ENCODE peak calls at places on chromosomes 6 and 20, in four cellular contexts. L is activated naive CD8-positive, alpha-beta T cell treated with anti-CD3 and anti-CD28 coated beads, Interleukin-2, amount 50 U/mL, for 24 hours; K is ovary; X is tibial nerve. Q is an unnamed sample.

GRCh38 chr6:166395778-166396177 is 13.0 kb upstream of the MPC1 start:
- DNase-seq in L (no peak), K (no peak), X (no peak), Q (no peak)

GRCh38 chr6:138557147-138557546 is 57.9 kb upstream of the NHSL1 start:
- DNase-seq in L (no peak), K (no peak), X (no peak), Q (no peak)

GRCh38 chr6:86942761-86943526 is 5.6 kb downstream of the HTR1E start:
- DNase-seq in L (no peak), K (no peak), X (no peak), Q (no peak)

GRCh38 chr20:19973920-19974620 is 43.1 kb upstream of the NAA20 start:
- DNase-seq in L (no peak), K (peak), X (peak), Q (no peak)

GRCh38 chr6:134744301-134744700 is 205.6 kb downstream of the ALDH8A1 start:
- DNase-seq in L (no peak), K (no peak), X (no peak), Q (no peak)

GRCh38 chr6:87706187-87706966 is 4.3 kb upstream of the AKIRIN2 start:
- DNase-seq in L (no peak), K (no peak), X (no peak), Q (no peak)

GRCh38 chr6:56840467-56841371 is 114.2 kb upstream of the BEND6 start:
- DNase-seq in L (no peak), K (no peak), X (no peak), Q (no peak)

GRCh38 chr6:3844097-3844463 is 5.1 kb upstream of the FAM50B start:
- DNase-seq in L (no peak), K (no peak), X (no peak), Q (no peak)

GRCh38 chr6:166439366-166440091 is 56.8 kb upstream of the MPC1 start:
- DNase-seq in L (no peak), K (no peak), X (no peak), Q (no peak)

GRCh38 chr6:42066156-42066555 is 15.8 kb downstream of the TAF8 start:
- DNase-seq in L (no peak), K (no peak), X (no peak), Q (no peak)

GRCh38 chr6:156283091-156283490 is 494.1 kb upstream of the ARID1B start:
- DNase-seq in L (no peak), K (no peak), X (no peak), Q (no peak)

GRCh38 chr6:38603966-38604365 is 35.8 kb downstream of the BTBD9 start:
- DNase-seq in L (no peak), K (no peak), X (no peak), Q (no peak)

GRCh38 chr6:153816306-153816845 is 222.7 kb upstream of the OPRM1 start:
- DNase-seq in L (no peak), K (no peak), X (no peak), Q (no peak)